ENCODE peak calls at places on chromosomes 5 and 9, in five cellular contexts. T is H1, Z is HepG2, H is A549, G is GM12878. V is an unnamed sample.

GRCh38 chr5:22471154-22471553 is 382.0 kb downstream of the CDH12 start:
- DNase-seq in T (no peak), Z (no peak), H (no peak), G (no peak), V (no peak)

GRCh38 chr5:14240366-14240765 is 97.2 kb downstream of the TRIO start:
- DNase-seq in T (no peak), Z (no peak), H (no peak), G (no peak), V (no peak)

GRCh38 chr5:4116834-4117233 is 521.2 kb downstream of the IRX1 start:
- DNase-seq in T (no peak), Z (no peak), H (no peak), G (no peak), V (no peak)

GRCh38 chr5:132227485-132228240 is at the start of gene P4HA2:
- DNase-seq in T (peak), Z (peak), H (peak), G (no peak), V (peak)

GRCh38 chr9:91825866-91826265 is 124.2 kb downstream of the ROR2 start:
- DNase-seq in T (no peak), Z (no peak), H (no peak), G (no peak), V (no peak)

GRCh38 chr9:92055624-92056023 is 59.6 kb downstream of the SPTLC1 start:
- DNase-seq in T (peak), Z (no peak), H (no peak), G (no peak), V (no peak)

GRCh38 chr5:139760066-139761056 is 35.2 kb upstream of the PSD2 start:
- DNase-seq in T (no peak), Z (no peak), H (no peak), G (no peak), V (no peak)

GRCh38 chr9:124000161-124000783 is 11.3 kb upstream of the LHX2 start:
- DNase-seq in T (no peak), Z (no peak), H (peak), G (no peak), V (no peak)

GRCh38 chr5:25713259-25713658 is 1068.5 kb upstream of the CDH10 start:
- DNase-seq in T (peak), Z (no peak), H (no peak), G (peak), V (peak)

GRCh38 chr5:150394103-150394502 is 18.6 kb downstream of the CD74 start:
- DNase-seq in T (no peak), Z (no peak), H (peak), G (no peak), V (no peak)

GRCh38 chr5:157864067-157864466 is 5.1 kb upstream of the CLINT1 start:
- DNase-seq in T (peak), Z (no peak), H (no peak), G (no peak), V (no peak)

GRCh38 chr9:3506164-3506563 is 19.6 kb downstream of the RFX3 start:
- DNase-seq in T (no peak), Z (no peak), H (no peak), G (no peak), V (no peak)

GRCh38 chr9:137167113-137167751 is 2.6 kb downstream of the LRRC26 start:
- DNase-seq in T (no peak), Z (no peak), H (no peak), G (no peak), V (peak)

DNA sequence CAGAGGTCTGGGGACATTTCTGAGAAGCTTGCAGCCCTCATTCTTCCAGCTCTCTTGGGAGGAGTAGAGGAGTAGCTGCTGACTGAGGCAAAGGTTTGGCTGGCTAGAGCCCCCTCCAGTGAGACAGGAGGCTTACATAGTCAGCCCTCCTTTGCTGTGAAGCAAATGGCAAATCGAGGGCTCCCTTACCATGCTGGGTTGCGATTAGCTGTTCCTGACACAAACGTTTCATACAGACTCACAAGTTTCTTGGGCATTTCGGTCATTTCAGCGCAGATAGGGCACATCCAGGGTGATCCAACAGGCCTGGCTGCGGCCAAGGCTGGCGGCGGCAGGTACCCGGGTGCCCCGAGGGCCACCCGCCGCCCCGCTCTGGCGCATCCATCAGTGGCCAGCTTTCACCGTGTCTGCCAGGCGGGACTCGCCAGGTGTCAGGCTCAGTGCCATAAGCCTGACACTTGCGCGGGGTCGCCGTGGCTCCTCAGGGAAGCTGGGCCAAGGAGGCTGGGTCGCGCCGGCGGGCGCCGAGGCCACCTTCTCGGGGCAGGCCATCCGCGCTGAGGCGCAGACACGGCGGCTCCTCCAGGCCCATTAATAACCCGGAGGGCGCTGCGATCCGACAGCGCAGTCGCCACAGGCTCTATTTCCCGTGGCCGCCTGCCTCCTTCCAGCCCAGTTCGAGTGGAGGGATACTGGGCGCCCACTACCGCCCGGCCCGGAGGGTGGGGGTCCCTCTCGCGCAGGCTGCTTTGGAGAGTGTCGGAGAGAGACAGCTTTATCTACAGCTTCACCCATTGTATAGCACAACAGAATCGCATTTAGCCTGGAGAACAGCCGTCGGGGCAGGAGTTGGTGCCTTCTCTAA is 9.1 kb downstream of the PRDM6 start:
- DNase-seq in T (no peak), Z (no peak), H (no peak), G (no peak), V (no peak)
- TF ChIP-seq HDAC2 in T (no peak), Z (no peak), H (no peak), G (no peak), V (no peak)

GRCh38 chr9:135151905-135152304 is 64.4 kb downstream of the OLFM1 start:
- DNase-seq in T (no peak), Z (no peak), H (no peak), G (no peak), V (no peak)

GRCh38 chr9:135150981-135151380 is 63.5 kb downstream of the OLFM1 start:
- DNase-seq in T (no peak), Z (no peak), H (no peak), G (no peak), V (no peak)

GRCh38 chr9:135154050-135154570 is 66.6 kb downstream of the OLFM1 start:
- DNase-seq in T (no peak), Z (no peak), H (no peak), G (no peak), V (no peak)

GRCh38 chr9:135155396-135155795 is 67.9 kb downstream of the OLFM1 start:
- DNase-seq in T (no peak), Z (no peak), H (no peak), G (no peak), V (no peak)

DNA sequence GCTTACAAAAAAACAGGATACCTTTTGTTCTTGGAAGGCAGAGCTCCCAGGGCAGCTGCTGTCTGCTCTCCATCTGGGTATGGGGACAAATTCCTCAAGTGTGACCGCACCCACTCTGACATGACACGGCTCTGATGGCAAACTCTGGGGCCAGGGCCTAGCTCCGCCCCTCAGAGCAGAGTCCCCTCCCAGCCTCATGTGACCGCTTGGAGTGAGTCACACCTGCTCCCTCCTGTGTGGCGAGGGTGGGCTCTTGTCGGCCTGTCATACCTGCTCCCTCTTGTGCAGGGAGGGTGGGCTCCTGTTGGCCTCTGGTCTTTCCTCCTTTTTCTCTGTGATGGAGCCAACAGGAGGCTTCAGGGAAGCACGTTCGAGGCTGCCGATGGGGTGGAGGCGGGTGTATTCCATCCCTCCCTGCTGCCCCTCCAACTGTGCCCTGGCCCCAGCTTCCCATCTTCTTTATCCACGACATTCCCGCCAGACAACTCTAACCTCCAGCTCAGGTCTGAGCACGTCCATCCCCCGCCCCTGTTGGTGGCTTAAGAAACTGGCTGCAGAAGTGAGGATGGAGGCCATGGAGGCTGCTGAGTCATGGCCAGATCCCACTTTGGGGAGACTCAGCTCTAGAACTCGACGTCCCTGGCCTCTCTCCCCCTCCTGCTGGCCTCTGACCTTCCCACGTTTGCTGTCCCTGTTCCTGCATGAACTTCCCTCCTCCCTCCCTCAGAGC is 65.3 kb downstream of the OLFM1 start:
- DNase-seq in T (peak), Z (peak), H (peak), G (no peak), V (peak)
- TF ChIP-seq HDAC2 in T (no peak), Z (no peak), H (no peak), G (no peak), V (no peak)

DNA sequence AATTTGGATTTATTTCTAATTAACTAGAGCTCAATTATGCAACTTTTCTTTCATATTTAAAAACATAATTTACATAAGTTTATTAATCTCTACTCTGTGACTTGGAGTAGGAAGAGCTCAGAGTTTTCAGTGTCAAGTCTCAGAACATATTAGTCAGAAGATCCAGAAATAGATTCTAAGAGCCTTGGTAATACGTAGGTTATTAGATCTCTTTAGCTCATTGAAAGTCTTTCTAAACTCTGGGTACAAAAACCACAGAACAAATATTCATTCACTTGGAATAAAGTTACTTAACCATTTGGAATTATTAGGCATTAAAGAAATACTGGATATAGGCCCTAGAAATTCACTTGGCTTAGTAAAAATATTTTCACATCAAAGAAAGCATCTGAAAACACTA is 26.3 kb upstream of the ISCA1 start:
- DNase-seq in T (no peak), Z (no peak), H (no peak), G (no peak), V (no peak)
- TF ChIP-seq HDAC2 in T (no peak), Z (no peak), H (no peak), G (no peak), V (no peak)

DNA sequence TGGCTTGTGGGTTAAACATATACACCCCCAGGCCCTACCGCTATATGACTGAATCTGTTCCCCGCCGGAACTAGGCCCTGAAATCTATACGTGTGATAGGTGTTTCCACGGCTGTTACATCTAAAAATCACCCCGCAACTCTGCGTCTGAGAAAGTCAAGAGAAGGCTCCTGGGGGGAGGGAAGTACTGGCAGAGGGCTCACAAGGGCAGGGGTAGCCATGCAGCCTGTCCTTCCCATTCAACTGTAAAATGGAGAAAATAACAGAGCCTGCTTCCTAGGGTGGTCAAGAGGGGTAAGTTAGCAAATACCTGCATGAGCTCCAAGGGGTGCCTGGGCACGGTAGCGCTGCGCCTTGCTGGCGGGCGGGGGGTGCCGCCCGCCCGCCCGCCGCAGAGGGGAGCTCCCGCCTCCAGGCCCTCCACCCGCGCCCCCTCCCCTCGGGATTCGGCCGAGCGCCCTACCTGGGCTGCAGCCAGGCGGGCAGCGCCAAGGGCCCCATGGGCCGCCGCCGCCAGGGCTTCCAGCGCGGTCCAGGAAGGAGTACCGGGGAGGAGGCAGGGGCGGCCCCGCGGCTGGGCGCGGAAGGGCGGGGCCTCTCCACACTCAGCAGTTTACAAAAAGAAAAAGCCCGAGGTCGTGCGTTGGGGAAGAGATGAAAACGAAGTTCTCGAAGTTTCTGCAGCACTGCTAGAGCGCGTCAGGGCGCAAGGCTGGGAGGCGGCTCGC is at the start of gene HACD4:
- DNase-seq in T (peak), Z (no peak), H (peak), G (peak), V (peak)
- TF ChIP-seq HDAC2 in T (peak), Z (no peak), H (no peak), G (no peak), V (no peak)

DNA sequence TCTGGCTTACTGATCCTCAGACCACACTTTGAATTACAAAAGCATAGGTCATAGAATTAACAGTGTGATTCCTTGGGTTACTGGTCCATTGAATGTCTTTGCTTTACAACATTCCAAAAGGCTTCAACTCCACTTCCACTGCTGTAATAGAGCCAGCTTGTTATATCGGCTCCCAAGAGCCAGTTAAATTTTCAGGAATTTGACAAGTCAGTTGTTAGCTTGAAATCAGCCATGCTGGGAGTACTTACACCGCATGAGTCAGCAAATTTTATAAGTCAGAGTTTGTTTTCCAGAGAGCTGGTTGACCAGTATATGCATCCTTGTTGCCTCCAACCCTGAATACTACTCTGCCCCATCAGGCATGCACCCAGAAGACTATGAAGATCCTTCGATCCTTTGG is 73.1 kb downstream of the FOXB2 start:
- DNase-seq in T (no peak), Z (no peak), H (no peak), G (no peak), V (no peak)
- TF ChIP-seq HDAC2 in T (no peak), Z (no peak), H (no peak), G (no peak), V (no peak)

DNA sequence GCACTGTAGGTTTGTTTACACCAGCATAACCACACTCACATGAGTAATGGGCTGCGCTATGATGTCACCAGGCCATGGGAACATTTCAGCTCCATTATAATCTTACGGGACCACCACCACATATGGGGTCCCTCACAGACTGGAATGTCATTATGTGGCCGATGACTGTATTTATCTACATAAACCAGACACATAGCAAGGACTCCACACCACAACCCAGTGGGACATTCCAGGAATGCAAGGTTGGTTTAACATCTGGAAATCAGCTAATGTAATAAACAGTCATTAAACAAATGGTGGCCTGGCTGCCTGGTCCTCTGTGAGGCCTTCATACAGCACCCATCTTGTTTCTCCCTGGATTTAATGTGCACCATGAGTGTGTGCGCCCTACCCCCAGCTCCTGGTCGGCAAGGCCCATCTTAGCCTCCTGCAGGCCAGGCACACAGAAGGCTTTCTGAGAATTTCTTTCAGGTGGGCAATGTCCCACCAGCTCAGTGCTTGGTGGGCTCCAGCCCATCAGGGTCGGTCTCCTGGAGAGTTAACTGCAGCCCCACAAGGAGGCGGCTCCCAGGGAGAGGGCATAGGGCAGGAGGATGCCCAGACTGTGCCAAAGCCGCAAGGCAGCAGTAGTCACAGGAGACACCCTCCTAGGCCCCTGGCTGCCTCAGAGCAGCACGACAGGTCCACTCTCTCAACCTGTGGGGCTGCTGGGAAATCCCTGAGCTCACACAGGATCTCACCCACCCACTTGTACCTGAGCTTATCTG is 35.9 kb upstream of the SARDH start:
- DNase-seq in T (no peak), Z (no peak), H (no peak), G (no peak), V (no peak)
- TF ChIP-seq HDAC2 in T (no peak), Z (no peak), H (no peak), G (no peak), V (no peak)

DNA sequence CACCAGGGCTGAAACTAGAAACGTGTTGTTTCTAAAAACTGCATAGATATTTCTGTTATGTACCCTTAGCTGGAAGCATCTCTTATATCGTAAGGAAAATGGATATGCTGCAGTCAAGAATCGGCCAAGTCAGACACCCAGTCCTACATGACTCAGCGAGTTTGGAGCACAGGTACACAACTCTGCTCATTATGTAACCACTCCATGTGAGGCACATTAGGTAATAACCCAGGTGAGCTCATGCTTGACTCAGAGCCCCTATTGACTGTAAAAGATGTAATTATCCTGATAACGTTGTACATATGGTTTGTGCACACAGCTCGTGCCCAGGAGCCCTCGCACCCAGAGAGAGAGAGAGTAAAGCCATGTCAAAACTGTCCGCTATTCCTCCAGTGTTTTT is 593.7 kb upstream of the ACO1 start:
- DNase-seq in T (no peak), Z (peak), H (no peak), G (no peak), V (no peak)
- TF ChIP-seq HDAC2 in T (no peak), Z (no peak), H (no peak), G (no peak), V (no peak)

DNA sequence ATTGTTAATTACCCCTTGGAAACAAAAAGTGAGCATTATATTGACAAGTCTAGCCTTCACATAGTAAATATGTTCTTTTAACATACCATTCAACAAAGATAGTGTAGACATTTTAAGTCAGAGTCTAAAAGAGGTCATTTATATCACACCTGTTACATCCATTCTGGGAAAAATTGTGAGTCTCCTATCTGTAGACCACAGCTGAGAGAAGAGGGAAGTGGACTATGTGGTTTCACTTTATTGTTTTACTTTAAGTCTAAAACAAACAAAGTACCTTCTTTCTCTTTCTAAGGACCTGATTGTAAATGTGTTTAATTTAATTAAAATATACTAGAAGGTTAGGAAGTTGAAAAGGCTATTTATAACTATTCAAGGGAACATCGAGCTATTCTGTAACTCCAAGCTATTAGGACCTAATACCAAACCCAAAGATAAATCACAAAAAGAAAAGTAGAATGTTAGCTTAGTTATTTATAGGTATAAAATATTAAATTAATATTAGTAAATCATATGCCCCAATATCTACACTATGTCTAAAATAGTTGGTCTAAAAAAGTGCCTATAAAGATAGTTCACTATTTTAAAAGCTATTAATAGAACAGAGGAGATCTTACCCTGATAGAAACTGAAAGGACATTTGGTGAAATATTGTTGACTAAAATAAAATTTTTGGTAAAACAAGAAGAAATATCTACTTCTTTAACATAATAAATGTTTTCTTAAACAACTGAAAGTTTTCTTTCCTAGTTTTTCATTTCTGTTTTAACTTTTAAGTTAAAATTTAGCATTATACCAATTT is 134.9 kb downstream of the TMEM167A start:
- DNase-seq in T (no peak), Z (no peak), H (no peak), G (no peak), V (no peak)
- TF ChIP-seq HDAC2 in T (no peak), Z (no peak), H (no peak), G (no peak), V (no peak)